ENCODE peak calls at places on chromosome 1, in five cellular contexts. X is lung microvascular endothelial cell, N is EL, Q is upper lobe of right lung, K is NCI-H345. E is an unnamed sample.

GRCh38 chr1:218171302-218171893 is 113.7 kb upstream of the RRP15 start:
- DNase-seq in K (peak; percentile 55), Q (no peak), N (peak; percentile 55), X (peak; percentile 44), E (no peak)

GRCh38 chr1:81801834-81802531 is 1.2 kb downstream of the ADGRL2 start:
- DNase-seq in K (peak; percentile 46), Q (peak; percentile 63), N (peak; percentile 57), X (peak; percentile 68), E (peak; percentile 48)

GRCh38 chr1:164558461-164559341 is at the start of gene PBX1:
- DNase-seq in N (peak; percentile 99), X (peak; percentile 98), Q (peak; percentile 97), K (peak; percentile 98), E (peak; percentile 98)

GRCh38 chr1:223832637-223832943 is 13.2 kb downstream of the TP53BP2 start:
- DNase-seq in K (no peak), N (no peak), Q (no peak), X (no peak), E (no peak)

GRCh38 chr1:88801575-88802208 is 89.7 kb downstream of the GTF2B start:
- DNase-seq in X (no peak), Q (no peak), K (no peak), N (peak; percentile 28), E (no peak)

GRCh38 chr1:41540886-41541591 is 56.6 kb upstream of the EDN2 start:
- DNase-seq in X (peak; percentile 44), Q (peak; percentile 67), N (no peak), K (no peak), E (no peak)

GRCh38 chr1:102833171-102833570 is 275.2 kb downstream of the COL11A1 start:
- DNase-seq in Q (no peak), N (peak; percentile 35), K (no peak), X (no peak), E (no peak)

GRCh38 chr1:54273837-54274192 is 73.8 kb downstream of the MRPL37 start:
- DNase-seq in K (no peak), N (peak; percentile 38), Q (no peak), X (no peak), E (no peak)

GRCh38 chr1:157152510-157152909 is 14.3 kb upstream of the ETV3 start:
- DNase-seq in X (no peak), Q (no peak), N (no peak), K (no peak), E (no peak)

GRCh38 chr1:94191216-94191615 is 46.2 kb downstream of the ARHGAP29 start:
- DNase-seq in N (no peak), X (no peak), K (no peak), Q (no peak), E (no peak)

GRCh38 chr1:63747445-63747844 is 26.4 kb upstream of the ROR1 start:
- DNase-seq in X (no peak), N (no peak), K (no peak), Q (no peak), E (no peak)

GRCh38 chr1:24847995-24848857 is 81.8 kb downstream of the RUNX3 start:
- DNase-seq in X (peak; percentile 93), N (peak; percentile 93), K (peak; percentile 76), Q (peak; percentile 95), E (peak; percentile 94)

GRCh38 chr1:34806396-34806795 is 13.6 kb downstream of the GJA4 start:
- DNase-seq in Q (no peak), K (no peak), X (no peak), N (peak; percentile 52), E (no peak)

GRCh38 chr1:56355918-56356317 is 223.4 kb downstream of the PLPP3 start:
- DNase-seq in N (no peak), Q (no peak), K (no peak), X (no peak), E (no peak)

GRCh38 chr1:234716907-234717375 is 107.0 kb upstream of the IRF2BP2 start:
- DNase-seq in N (no peak), X (no peak), Q (no peak), K (no peak), E (no peak)

GRCh38 chr1:218812360-218812759 is 361.3 kb upstream of the LYPLAL1 start:
- DNase-seq in K (no peak), X (no peak), Q (no peak), N (no peak), E (no peak)

GRCh38 chr1:27314737-27315136 is 7.2 kb upstream of the TMEM222 start:
- DNase-seq in X (no peak), K (no peak), N (no peak), Q (no peak), E (no peak)

GRCh38 chr1:112727716-112728115 is 12.6 kb upstream of the PPM1J start:
- DNase-seq in K (no peak), N (peak; percentile 69), Q (no peak), X (no peak), E (no peak)

GRCh38 chr1:63690966-63691365 is 82.9 kb upstream of the ROR1 start:
- DNase-seq in N (no peak), Q (no peak), K (no peak), X (no peak), E (no peak)